ENCODE peak calls at places on chromosomes 11 and 22, in nine cellular contexts. Z is effector memory CD8-positive, alpha-beta T cell; T is MCF 10A; L is left ventricle myocardium inferior; C is non-pigmented ciliary epithelial cell; Y is GM10248; D is tibial nerve; K is NCI-H460; G is psoas muscle. I is an unnamed sample.

GRCh38 chr22:35533365-35534029 is 7.1 kb upstream of the RASD2 start:
- DNase-seq in Z (no peak), T (no peak), L (no peak), C (no peak), Y (no peak), D (no peak), K (no peak), G (no peak), I (no peak)

GRCh38 chr11:119742263-119742861 is 13.4 kb upstream of the NECTIN1 start:
- DNase-seq in Z (no peak), T (no peak), L (no peak), C (no peak), Y (no peak), D (no peak), K (no peak), G (no peak), I (peak)

GRCh38 chr11:24068197-24068596 is 428.7 kb upstream of the LUZP2 start:
- DNase-seq in Z (no peak), T (no peak), L (no peak), C (no peak), Y (no peak), D (no peak), K (no peak), G (no peak), I (no peak)

GRCh38 chr11:69430566-69430965 is 50.9 kb upstream of the LINC01488 start:
- DNase-seq in Z (no peak), T (no peak), L (no peak), C (no peak), Y (no peak), D (no peak), K (no peak), G (no peak), I (no peak)

GRCh38 chr22:25735657-25736056 is 6.3 kb upstream of the MYO18B start:
- DNase-seq in Z (no peak), T (no peak), L (no peak), C (no peak), Y (no peak), D (no peak), K (no peak), G (no peak), I (no peak)

GRCh38 chr22:43004362-43005035 is 10.4 kb downstream of the PACSIN2 start:
- DNase-seq in Z (no peak), T (no peak), L (no peak), C (no peak), Y (no peak), D (no peak), K (no peak), G (no peak), I (no peak)

GRCh38 chr22:35458547-35459422 is 58.8 kb downstream of the MCM5 start:
- DNase-seq in Z (no peak), T (no peak), L (no peak), C (no peak), Y (no peak), D (no peak), K (no peak), G (no peak), I (no peak)

GRCh38 chr11:65121447-65121864 is 478 bp downstream of the FAU start:
- DNase-seq in Z (no peak), T (no peak), L (peak), C (no peak), Y (no peak), D (no peak), K (no peak), G (no peak), I (no peak)

GRCh38 chr11:48017105-48017874 is 36.9 kb downstream of the PTPRJ start:
- DNase-seq in Z (peak), T (no peak), L (no peak), C (no peak), Y (no peak), D (no peak), K (no peak), G (no peak), I (peak)

GRCh38 chr11:124798991-124799383 is 1.2 kb downstream of the MSANTD2 start:
- DNase-seq in Z (no peak), T (peak), L (no peak), C (no peak), Y (peak), D (no peak), K (no peak), G (no peak), I (no peak)

GRCh38 chr11:10208045-10208674 is 85.9 kb downstream of the SBF2 start:
- DNase-seq in Z (no peak), T (peak), L (no peak), C (peak), Y (peak), D (no peak), K (peak), G (no peak), I (no peak)

GRCh38 chr11:68471360-68472340 is 11.1 kb downstream of the PPP6R3 start:
- DNase-seq in Z (peak), T (peak), L (no peak), C (peak), Y (peak), D (no peak), K (no peak), G (no peak), I (peak)

GRCh38 chr11:12885717-12886226 is 123.3 kb upstream of the RASSF10 start:
- DNase-seq in Z (no peak), T (no peak), L (no peak), C (no peak), Y (no peak), D (no peak), K (no peak), G (no peak), I (no peak)

GRCh38 chr22:41504397-41504796 is 35.5 kb downstream of the ACO2 start:
- DNase-seq in Z (no peak), T (peak), L (peak), C (no peak), Y (no peak), D (no peak), K (peak), G (peak), I (no peak)

GRCh38 chr11:6611092-6612007 is 666 bp downstream of the TAF10 start:
- DNase-seq in Z (peak), T (no peak), L (peak), C (no peak), Y (peak), D (no peak), K (no peak), G (peak), I (no peak)

GRCh38 chr11:107856981-107857517 is 1.5 kb downstream of the SLC35F2 start:
- DNase-seq in Z (no peak), T (peak), L (no peak), C (no peak), Y (no peak), D (no peak), K (peak), G (no peak), I (no peak)

GRCh38 chr11:9573775-9574555 is 495 bp downstream of the WEE1 start:
- DNase-seq in Z (peak), T (no peak), L (peak), C (no peak), Y (peak), D (no peak), K (no peak), G (peak), I (peak)

GRCh38 chr11:19474954-19475811 is 234.4 kb upstream of the E2F8 start:
- DNase-seq in Z (no peak), T (no peak), L (no peak), C (no peak), Y (peak), D (no peak), K (no peak), G (no peak), I (no peak)

GRCh38 chr11:84390441-84391078 is 1104.4 kb upstream of the CCDC90B start:
- DNase-seq in Z (no peak), T (peak), L (no peak), C (no peak), Y (no peak), D (no peak), K (no peak), G (no peak), I (no peak)

GRCh38 chr11:71181566-71181965 is 70.8 kb downstream of the SHANK2 start:
- DNase-seq in Z (no peak), T (no peak), L (no peak), C (no peak), Y (no peak), D (no peak), K (no peak), G (no peak), I (no peak)

GRCh38 chr11:18066626-18067025 is 20.6 kb upstream of the TPH1 start:
- DNase-seq in Z (no peak), T (no peak), L (no peak), C (no peak), Y (no peak), D (no peak), K (no peak), G (no peak), I (no peak)

GRCh38 chr11:134384406-134384805 is 27.6 kb downstream of the B3GAT1 start:
- DNase-seq in Z (no peak), T (no peak), L (no peak), C (no peak), Y (no peak), D (no peak), K (no peak), G (no peak), I (no peak)

I was measured in CD8-positive, alpha-beta memory T cell.